ENCODE peak calls at places on chromosomes 3 and 15, in nine cellular contexts. One of them, this sample, is unnamed.
A peak's percentile ranks its signal among the peaks of the same experiment; 100 is the strongest.

GRCh38 chr3:110995461-110996226 is 76.0 kb upstream of the NECTIN3 start:
- DNase-seq in cardiac fibroblast: peak; percentile 75
- DNase-seq in activated T-cell treated with anti-CD3 and anti-CD28 coated beads for 24 hours: no peak
- DNase-seq in amniotic stem cell: no peak
- DNase-seq in stimulated activated naive CD4-positive, alpha-beta T cell: no peak
- DNase-seq in NAMALWA: no peak
- DNase-seq in fibroblast of villous mesenchyme: peak; percentile 76
- DNase-seq in GM12878: no peak
- DNase-seq in T-cell: no peak
- DNase-seq in this sample: no peak

GRCh38 chr3:25372167-25372566 is 55.9 kb upstream of the RARB start:
- DNase-seq in cardiac fibroblast: peak; percentile 34
- DNase-seq in activated T-cell treated with anti-CD3 and anti-CD28 coated beads for 24 hours: no peak
- DNase-seq in amniotic stem cell: no peak
- DNase-seq in stimulated activated naive CD4-positive, alpha-beta T cell: no peak
- DNase-seq in NAMALWA: no peak
- DNase-seq in fibroblast of villous mesenchyme: no peak
- DNase-seq in GM12878: no peak
- DNase-seq in T-cell: no peak
- DNase-seq in this sample: no peak

GRCh38 chr3:9178697-9179096 is 70.7 kb downstream of the SRGAP3 start:
- DNase-seq in cardiac fibroblast: no peak
- DNase-seq in activated T-cell treated with anti-CD3 and anti-CD28 coated beads for 24 hours: no peak
- DNase-seq in amniotic stem cell: no peak
- DNase-seq in stimulated activated naive CD4-positive, alpha-beta T cell: no peak
- DNase-seq in NAMALWA: no peak
- DNase-seq in fibroblast of villous mesenchyme: no peak
- DNase-seq in GM12878: no peak
- DNase-seq in T-cell: no peak
- DNase-seq in this sample: no peak

GRCh38 chr3:194485876-194486539 is 794 bp downstream of the ATP13A3 start:
- DNase-seq in cardiac fibroblast: peak; percentile 47
- DNase-seq in activated T-cell treated with anti-CD3 and anti-CD28 coated beads for 24 hours: peak; percentile 47
- DNase-seq in amniotic stem cell: no peak
- DNase-seq in stimulated activated naive CD4-positive, alpha-beta T cell: peak; percentile 30
- DNase-seq in NAMALWA: peak; percentile 59
- DNase-seq in fibroblast of villous mesenchyme: peak; percentile 55
- DNase-seq in GM12878: no peak
- DNase-seq in T-cell: peak; percentile 38
- DNase-seq in this sample: no peak

GRCh38 chr3:170689218-170689874 is 103.5 kb upstream of the SLC7A14 start:
- DNase-seq in cardiac fibroblast: peak; percentile 95
- DNase-seq in activated T-cell treated with anti-CD3 and anti-CD28 coated beads for 24 hours: no peak
- DNase-seq in amniotic stem cell: peak; percentile 50
- DNase-seq in stimulated activated naive CD4-positive, alpha-beta T cell: no peak
- DNase-seq in NAMALWA: no peak
- DNase-seq in fibroblast of villous mesenchyme: peak; percentile 64
- DNase-seq in GM12878: no peak
- DNase-seq in T-cell: no peak
- DNase-seq in this sample: no peak

GRCh38 chr3:20696393-20697045 is 510.5 kb upstream of the SGO1 start:
- DNase-seq in cardiac fibroblast: no peak
- DNase-seq in activated T-cell treated with anti-CD3 and anti-CD28 coated beads for 24 hours: no peak
- DNase-seq in amniotic stem cell: no peak
- DNase-seq in stimulated activated naive CD4-positive, alpha-beta T cell: no peak
- DNase-seq in NAMALWA: no peak
- DNase-seq in fibroblast of villous mesenchyme: no peak
- DNase-seq in GM12878: no peak
- DNase-seq in T-cell: no peak
- DNase-seq in this sample: no peak

GRCh38 chr3:152390647-152391046 is 121.9 kb downstream of the MBNL1 start:
- DNase-seq in cardiac fibroblast: no peak
- DNase-seq in activated T-cell treated with anti-CD3 and anti-CD28 coated beads for 24 hours: no peak
- DNase-seq in amniotic stem cell: no peak
- DNase-seq in stimulated activated naive CD4-positive, alpha-beta T cell: no peak
- DNase-seq in NAMALWA: no peak
- DNase-seq in fibroblast of villous mesenchyme: no peak
- DNase-seq in GM12878: no peak
- DNase-seq in T-cell: no peak
- DNase-seq in this sample: no peak

GRCh38 chr15:40932146-40932545 is 3.0 kb downstream of the DLL4 start:
- DNase-seq in cardiac fibroblast: no peak
- DNase-seq in activated T-cell treated with anti-CD3 and anti-CD28 coated beads for 24 hours: no peak
- DNase-seq in amniotic stem cell: no peak
- DNase-seq in stimulated activated naive CD4-positive, alpha-beta T cell: no peak
- DNase-seq in NAMALWA: peak; percentile 37
- DNase-seq in fibroblast of villous mesenchyme: no peak
- DNase-seq in GM12878: no peak
- DNase-seq in T-cell: no peak
- DNase-seq in this sample: no peak

GRCh38 chr3:121295966-121296365 is 249.8 kb downstream of the POLQ start:
- DNase-seq in cardiac fibroblast: peak; percentile 59
- DNase-seq in activated T-cell treated with anti-CD3 and anti-CD28 coated beads for 24 hours: no peak
- DNase-seq in amniotic stem cell: no peak
- DNase-seq in stimulated activated naive CD4-positive, alpha-beta T cell: no peak
- DNase-seq in NAMALWA: no peak
- DNase-seq in fibroblast of villous mesenchyme: peak; percentile 31
- DNase-seq in GM12878: no peak
- DNase-seq in T-cell: no peak
- DNase-seq in this sample: no peak

GRCh38 chr15:69156726-69157381 is 3.6 kb upstream of the GLCE start:
- DNase-seq in cardiac fibroblast: no peak
- DNase-seq in activated T-cell treated with anti-CD3 and anti-CD28 coated beads for 24 hours: no peak
- DNase-seq in amniotic stem cell: no peak
- DNase-seq in stimulated activated naive CD4-positive, alpha-beta T cell: no peak
- DNase-seq in NAMALWA: no peak
- DNase-seq in fibroblast of villous mesenchyme: no peak
- DNase-seq in GM12878: no peak
- DNase-seq in T-cell: no peak
- DNase-seq in this sample: peak; percentile 32

GRCh38 chr15:40424483-40425115 is 16.2 kb upstream of the BAHD1 start:
- DNase-seq in cardiac fibroblast: no peak
- DNase-seq in activated T-cell treated with anti-CD3 and anti-CD28 coated beads for 24 hours: no peak
- DNase-seq in amniotic stem cell: no peak
- DNase-seq in stimulated activated naive CD4-positive, alpha-beta T cell: no peak
- DNase-seq in NAMALWA: no peak
- DNase-seq in fibroblast of villous mesenchyme: no peak
- DNase-seq in GM12878: no peak
- DNase-seq in T-cell: no peak
- DNase-seq in this sample: no peak

GRCh38 chr15:62063851-62064635 is 2.7 kb upstream of the C2CD4A start:
- DNase-seq in cardiac fibroblast: peak; percentile 82
- DNase-seq in activated T-cell treated with anti-CD3 and anti-CD28 coated beads for 24 hours: no peak
- DNase-seq in amniotic stem cell: no peak
- DNase-seq in stimulated activated naive CD4-positive, alpha-beta T cell: no peak
- DNase-seq in NAMALWA: no peak
- DNase-seq in fibroblast of villous mesenchyme: peak; percentile 42
- DNase-seq in GM12878: no peak
- DNase-seq in T-cell: no peak
- DNase-seq in this sample: no peak

GRCh38 chr3:150721285-150722130 is 17.8 kb upstream of the ERICH6 start:
- DNase-seq in cardiac fibroblast: peak; percentile 77
- DNase-seq in activated T-cell treated with anti-CD3 and anti-CD28 coated beads for 24 hours: no peak
- DNase-seq in amniotic stem cell: peak; percentile 29
- DNase-seq in stimulated activated naive CD4-positive, alpha-beta T cell: peak; percentile 74
- DNase-seq in NAMALWA: peak; percentile 89
- DNase-seq in fibroblast of villous mesenchyme: peak; percentile 75
- DNase-seq in GM12878: no peak
- DNase-seq in T-cell: no peak
- DNase-seq in this sample: peak; percentile 79

GRCh38 chr3:138068579-138069174 is 46.7 kb downstream of the DZIP1L start:
- DNase-seq in cardiac fibroblast: peak; percentile 85
- DNase-seq in activated T-cell treated with anti-CD3 and anti-CD28 coated beads for 24 hours: peak; percentile 73
- DNase-seq in amniotic stem cell: peak; percentile 55
- DNase-seq in stimulated activated naive CD4-positive, alpha-beta T cell: peak; percentile 61
- DNase-seq in NAMALWA: peak; percentile 84
- DNase-seq in fibroblast of villous mesenchyme: peak; percentile 84
- DNase-seq in GM12878: no peak
- DNase-seq in T-cell: peak; percentile 64
- DNase-seq in this sample: peak; percentile 55

GRCh38 chr3:49028298-49028672 is 913 bp downstream of the IMPDH2 start:
- DNase-seq in cardiac fibroblast: no peak
- DNase-seq in activated T-cell treated with anti-CD3 and anti-CD28 coated beads for 24 hours: no peak
- DNase-seq in amniotic stem cell: no peak
- DNase-seq in stimulated activated naive CD4-positive, alpha-beta T cell: no peak
- DNase-seq in NAMALWA: no peak
- DNase-seq in fibroblast of villous mesenchyme: no peak
- DNase-seq in GM12878: no peak
- DNase-seq in T-cell: no peak
- DNase-seq in this sample: no peak

GRCh38 chr3:8769088-8769822 is at the start of gene OXTR:
- DNase-seq in cardiac fibroblast: peak; percentile 81
- DNase-seq in activated T-cell treated with anti-CD3 and anti-CD28 coated beads for 24 hours: peak; percentile 44
- DNase-seq in amniotic stem cell: peak; percentile 59
- DNase-seq in stimulated activated naive CD4-positive, alpha-beta T cell: peak; percentile 33
- DNase-seq in NAMALWA: peak; percentile 72
- DNase-seq in fibroblast of villous mesenchyme: peak; percentile 79
- DNase-seq in GM12878: no peak
- DNase-seq in T-cell: peak; percentile 18
- DNase-seq in this sample: peak; percentile 53

GRCh38 chr3:126435456-126436315 is 40.0 kb downstream of the ZXDC start:
- DNase-seq in cardiac fibroblast: no peak
- DNase-seq in activated T-cell treated with anti-CD3 and anti-CD28 coated beads for 24 hours: no peak
- DNase-seq in amniotic stem cell: no peak
- DNase-seq in stimulated activated naive CD4-positive, alpha-beta T cell: no peak
- DNase-seq in NAMALWA: no peak
- DNase-seq in fibroblast of villous mesenchyme: no peak
- DNase-seq in GM12878: no peak
- DNase-seq in T-cell: no peak
- DNase-seq in this sample: no peak

GRCh38 chr15:41892621-41893421 is 1.0 kb downstream of the SPTBN5 start:
- DNase-seq in cardiac fibroblast: no peak
- DNase-seq in activated T-cell treated with anti-CD3 and anti-CD28 coated beads for 24 hours: no peak
- DNase-seq in amniotic stem cell: no peak
- DNase-seq in stimulated activated naive CD4-positive, alpha-beta T cell: peak; percentile 31
- DNase-seq in NAMALWA: no peak
- DNase-seq in fibroblast of villous mesenchyme: no peak
- DNase-seq in GM12878: no peak
- DNase-seq in T-cell: peak; percentile 23
- DNase-seq in this sample: no peak

GRCh38 chr3:119146578-119147375 is 812 bp downstream of the TEX55 start:
- DNase-seq in cardiac fibroblast: peak; percentile 45
- DNase-seq in activated T-cell treated with anti-CD3 and anti-CD28 coated beads for 24 hours: no peak
- DNase-seq in amniotic stem cell: no peak
- DNase-seq in stimulated activated naive CD4-positive, alpha-beta T cell: no peak
- DNase-seq in NAMALWA: no peak
- DNase-seq in fibroblast of villous mesenchyme: no peak
- DNase-seq in GM12878: no peak
- DNase-seq in T-cell: no peak
- DNase-seq in this sample: no peak

GRCh38 chr3:9809239-9809614 is 835 bp upstream of the TTLL3 start:
- DNase-seq in cardiac fibroblast: no peak
- DNase-seq in activated T-cell treated with anti-CD3 and anti-CD28 coated beads for 24 hours: no peak
- DNase-seq in amniotic stem cell: no peak
- DNase-seq in stimulated activated naive CD4-positive, alpha-beta T cell: peak; percentile 43
- DNase-seq in NAMALWA: no peak
- DNase-seq in fibroblast of villous mesenchyme: no peak
- DNase-seq in GM12878: no peak
- DNase-seq in T-cell: no peak
- DNase-seq in this sample: no peak

GRCh38 chr15:87816811-87817210 is 439.7 kb downstream of the NTRK3 start:
- DNase-seq in cardiac fibroblast: peak; percentile 92
- DNase-seq in activated T-cell treated with anti-CD3 and anti-CD28 coated beads for 24 hours: no peak
- DNase-seq in amniotic stem cell: peak; percentile 65
- DNase-seq in stimulated activated naive CD4-positive, alpha-beta T cell: no peak
- DNase-seq in NAMALWA: no peak
- DNase-seq in fibroblast of villous mesenchyme: peak; percentile 75
- DNase-seq in GM12878: no peak
- DNase-seq in T-cell: no peak
- DNase-seq in this sample: no peak

GRCh38 chr3:112133606-112134334 is 722 bp upstream of the GCSAM start:
- DNase-seq in cardiac fibroblast: no peak
- DNase-seq in activated T-cell treated with anti-CD3 and anti-CD28 coated beads for 24 hours: no peak
- DNase-seq in amniotic stem cell: no peak
- DNase-seq in stimulated activated naive CD4-positive, alpha-beta T cell: no peak
- DNase-seq in NAMALWA: peak; percentile 83
- DNase-seq in fibroblast of villous mesenchyme: no peak
- DNase-seq in GM12878: no peak
- DNase-seq in T-cell: no peak
- DNase-seq in this sample: no peak

GRCh38 chr15:68192804-68193521 is 12.2 kb downstream of the CALML4 start:
- DNase-seq in cardiac fibroblast: no peak
- DNase-seq in activated T-cell treated with anti-CD3 and anti-CD28 coated beads for 24 hours: no peak
- DNase-seq in amniotic stem cell: no peak
- DNase-seq in stimulated activated naive CD4-positive, alpha-beta T cell: no peak
- DNase-seq in NAMALWA: no peak
- DNase-seq in fibroblast of villous mesenchyme: no peak
- DNase-seq in GM12878: no peak
- DNase-seq in T-cell: no peak
- DNase-seq in this sample: no peak

GRCh38 chr3:54139630-54140029 is 17.3 kb downstream of the CACNA2D3 start:
- DNase-seq in cardiac fibroblast: no peak
- DNase-seq in activated T-cell treated with anti-CD3 and anti-CD28 coated beads for 24 hours: no peak
- DNase-seq in amniotic stem cell: no peak
- DNase-seq in stimulated activated naive CD4-positive, alpha-beta T cell: no peak
- DNase-seq in NAMALWA: no peak
- DNase-seq in fibroblast of villous mesenchyme: no peak
- DNase-seq in GM12878: no peak
- DNase-seq in T-cell: no peak
- DNase-seq in this sample: no peak

GRCh38 chr3:38334656-38335055 is 11.9 kb upstream of the XYLB start:
- DNase-seq in cardiac fibroblast: peak; percentile 61
- DNase-seq in activated T-cell treated with anti-CD3 and anti-CD28 coated beads for 24 hours: no peak
- DNase-seq in amniotic stem cell: no peak
- DNase-seq in stimulated activated naive CD4-positive, alpha-beta T cell: no peak
- DNase-seq in NAMALWA: no peak
- DNase-seq in fibroblast of villous mesenchyme: peak; percentile 37
- DNase-seq in GM12878: no peak
- DNase-seq in T-cell: no peak
- DNase-seq in this sample: no peak

GRCh38 chr3:143244516-143245063 is 125.0 kb downstream of the CHST2 start:
- DNase-seq in cardiac fibroblast: no peak
- DNase-seq in activated T-cell treated with anti-CD3 and anti-CD28 coated beads for 24 hours: no peak
- DNase-seq in amniotic stem cell: no peak
- DNase-seq in stimulated activated naive CD4-positive, alpha-beta T cell: no peak
- DNase-seq in NAMALWA: no peak
- DNase-seq in fibroblast of villous mesenchyme: no peak
- DNase-seq in GM12878: no peak
- DNase-seq in T-cell: no peak
- DNase-seq in this sample: no peak

This sample was measured in hippocampal formation.